ENCODE peak calls at places on chromosomes 7 and 10, in four cellular contexts. One of them, this sample, is unnamed.

GRCh38 chr10:82628373-82628772 is 753.4 kb downstream of the NRG3 start:
- DNase-seq in SK-N-DZ: no peak
- DNase-seq in NCI-H146: no peak
- DNase-seq in HFF-Myc: no peak
- DNase-seq in this sample: no peak

GRCh38 chr7:139457153-139457946 is 26.1 kb downstream of the KLRG2 start:
- DNase-seq in HFF-Myc: no peak
- DNase-seq in NCI-H146: no peak
- DNase-seq in SK-N-DZ: no peak
- DNase-seq in this sample: no peak

GRCh38 chr10:79178614-79179403 is 110.0 kb downstream of the ZMIZ1 start:
- DNase-seq in NCI-H146: no peak
- DNase-seq in SK-N-DZ: peak
- DNase-seq in HFF-Myc: peak
- DNase-seq in this sample: no peak

GRCh38 chr7:143463556-143463955 is 14.1 kb upstream of the TAS2R41 start:
- DNase-seq in SK-N-DZ: no peak
- DNase-seq in NCI-H146: no peak
- DNase-seq in HFF-Myc: no peak
- DNase-seq in this sample: no peak

GRCh38 chr10:67663449-67664087 is 32.4 kb downstream of the CTNNA3 start:
- DNase-seq in SK-N-DZ: no peak
- DNase-seq in NCI-H146: no peak
- DNase-seq in HFF-Myc: no peak
- DNase-seq in this sample: no peak

GRCh38 chr7:80151274-80151665 is 16.6 kb downstream of the GNAI1 start:
- DNase-seq in NCI-H146: no peak
- DNase-seq in HFF-Myc: no peak
- DNase-seq in SK-N-DZ: no peak
- DNase-seq in this sample: no peak

GRCh38 chr10:113347508-113347907 is 205.3 kb upstream of the HABP2 start:
- DNase-seq in HFF-Myc: no peak
- DNase-seq in NCI-H146: no peak
- DNase-seq in SK-N-DZ: no peak
- DNase-seq in this sample: no peak

GRCh38 chr10:23768281-23768680 is 329.4 kb downstream of the OTUD1 start:
- DNase-seq in NCI-H146: no peak
- DNase-seq in SK-N-DZ: no peak
- DNase-seq in HFF-Myc: no peak
- DNase-seq in this sample: no peak

GRCh38 chr10:117540640-117541404 is 1.7 kb upstream of the EMX2 start:
- DNase-seq in NCI-H146: no peak
- DNase-seq in HFF-Myc: no peak
- DNase-seq in SK-N-DZ: no peak
- DNase-seq in this sample: no peak

GRCh38 chr7:15709978-15710377 is 23.5 kb upstream of the MEOX2 start:
- DNase-seq in SK-N-DZ: no peak
- DNase-seq in NCI-H146: no peak
- DNase-seq in HFF-Myc: no peak
- DNase-seq in this sample: no peak

GRCh38 chr10:123144697-123145541 is 3.0 kb upstream of the HMX2 start:
- DNase-seq in HFF-Myc: no peak
- DNase-seq in NCI-H146: no peak
- DNase-seq in SK-N-DZ: peak
- DNase-seq in this sample: no peak

GRCh38 chr10:84348860-84349259 is 20.5 kb downstream of the CCSER2 start:
- DNase-seq in SK-N-DZ: no peak
- DNase-seq in HFF-Myc: no peak
- DNase-seq in NCI-H146: no peak
- DNase-seq in this sample: no peak

GRCh38 chr7:105149827-105150226 is 135.8 kb downstream of the KMT2E start:
- DNase-seq in NCI-H146: no peak
- DNase-seq in SK-N-DZ: no peak
- DNase-seq in HFF-Myc: peak
- DNase-seq in this sample: no peak

GRCh38 chr10:54559498-54559897 is 241.5 kb downstream of the PCDH15 start:
- DNase-seq in SK-N-DZ: no peak
- DNase-seq in HFF-Myc: no peak
- DNase-seq in NCI-H146: no peak
- DNase-seq in this sample: no peak

This sample was measured in RWPE2.